ENCODE peak calls at places on chromosomes 3 and 15, in ten cellular contexts. O, D, Y, W, A, Q, R, I, N and S are unnamed samples.

GRCh38 chr3:458614-459375 is 262.2 kb downstream of the CHL1 start:
- DNase-seq in D (no peak), O (no peak), I (no peak), N (no peak), Y (no peak), R (no peak), Q (no peak), W (no peak), A (no peak), S (no peak)

GRCh38 chr3:142027295-142027694 is 122.0 kb downstream of the TFDP2 start:
- DNase-seq in A (no peak), O (no peak), N (no peak), I (peak), R (no peak), W (no peak), D (no peak), Y (no peak), Q (peak), S (peak)

GRCh38 chr3:99394831-99395733 is 243.3 kb upstream of the COL8A1 start:
- DNase-seq in Q (peak), R (no peak), I (no peak), O (no peak), W (no peak), A (no peak), Y (no peak), N (peak), D (no peak), S (peak)

GRCh38 chr15:55343168-55343567 is 24.1 kb downstream of the PIGB start:
- DNase-seq in O (no peak), N (no peak), R (no peak), W (no peak), I (no peak), D (no peak), Y (no peak), Q (peak), A (no peak), S (no peak)

GRCh38 chr3:104805042-104805441 is 561.7 kb upstream of the ALCAM start:
- DNase-seq in Y (no peak), R (no peak), W (no peak), N (no peak), Q (no peak), D (no peak), A (no peak), I (no peak), O (no peak), S (no peak)

GRCh38 chr3:75294124-75294523 is 370.0 kb upstream of the FRG2C start:
- DNase-seq in I (peak), N (peak), O (no peak), A (peak), Q (peak), Y (peak), D (peak), W (peak), R (peak), S (peak)

GRCh38 chr3:30002782-30003181 is 603.6 kb upstream of the TGFBR2 start:
- DNase-seq in I (no peak), N (no peak), Y (no peak), W (no peak), D (no peak), A (no peak), Q (no peak), O (no peak), R (no peak), S (no peak)

GRCh38 chr3:103389356-103389755 is 954.5 kb downstream of the ZPLD1 start:
- DNase-seq in I (no peak), Q (no peak), A (no peak), W (no peak), R (no peak), Y (no peak), N (no peak), D (no peak), O (no peak), S (no peak)

GRCh38 chr3:184556502-184557347 is 4.9 kb upstream of the EPHB3 start:
- DNase-seq in W (no peak), N (no peak), I (no peak), O (no peak), R (no peak), A (no peak), Q (no peak), Y (no peak), D (no peak), S (no peak)

GRCh38 chr3:43872901-43873300 is 182.2 kb downstream of the ABHD5 start:
- DNase-seq in D (no peak), Y (no peak), O (no peak), W (no peak), N (peak), A (no peak), Q (peak), R (no peak), I (no peak), S (peak)

GRCh38 chr3:196179380-196180308 is 31.6 kb downstream of the ZDHHC19 start:
- DNase-seq in A (peak), R (no peak), Q (peak), Y (peak), W (no peak), I (peak), N (peak), O (no peak), D (no peak), S (peak)

GRCh38 chr15:91099616-91100560 is at the start of gene SV2B:
- DNase-seq in A (no peak), Y (no peak), I (no peak), N (no peak), Q (peak), W (peak), R (no peak), D (no peak), O (peak), S (peak)

GRCh38 chr3:59812188-59812587 is 762.4 kb upstream of the CFAP20DC start:
- DNase-seq in A (no peak), D (no peak), I (no peak), Y (no peak), W (no peak), R (no peak), O (no peak), Q (peak), N (no peak), S (no peak)

GRCh38 chr3:42545284-42545900 is 36.4 kb downstream of the SEC22C start:
- DNase-seq in Q (no peak), A (no peak), W (no peak), Y (no peak), N (no peak), O (no peak), I (no peak), D (no peak), R (no peak), S (no peak)

GRCh38 chr3:113536627-113537101 is 4.3 kb downstream of the SIDT1 start:
- DNase-seq in O (no peak), Y (peak), D (no peak), W (no peak), N (no peak), R (no peak), A (no peak), Q (no peak), I (no peak), S (no peak)

GRCh38 chr3:63015614-63016016 is 140.4 kb upstream of the CADPS start:
- DNase-seq in O (no peak), Y (no peak), Q (peak), D (no peak), N (no peak), A (no peak), R (no peak), W (no peak), I (peak), S (no peak)

GRCh38 chr15:79054350-79054749 is 36.2 kb downstream of the RASGRF1 start:
- DNase-seq in Q (no peak), R (no peak), O (no peak), N (no peak), A (no peak), I (no peak), Y (no peak), W (no peak), D (no peak), S (no peak)

GRCh38 chr3:102158080-102158756 is 276.6 kb upstream of the ZPLD1 start:
- DNase-seq in Y (no peak), A (no peak), W (no peak), Q (peak), O (no peak), N (no peak), D (no peak), R (no peak), I (no peak), S (no peak)

GRCh38 chr3:162569314-162569713 is 1072.7 kb downstream of the OTOL1 start:
- DNase-seq in O (no peak), A (no peak), D (no peak), W (no peak), N (no peak), R (no peak), I (no peak), Y (no peak), Q (no peak), S (no peak)

GRCh38 chr3:12764171-12764776 is 5.2 kb upstream of the TMEM40 start:
- DNase-seq in N (no peak), R (no peak), W (no peak), A (no peak), O (no peak), I (no peak), Y (no peak), Q (no peak), D (no peak), S (no peak)

GRCh38 chr15:81292516-81293001 is 31.4 kb downstream of the STARD5 start:
- DNase-seq in R (no peak), N (no peak), W (no peak), Q (no peak), I (no peak), O (no peak), A (no peak), D (no peak), Y (peak), S (no peak)

GRCh38 chr3:197505796-197506553 is 49.8 kb downstream of the BDH1 start:
- DNase-seq in Y (peak), Q (no peak), N (no peak), R (no peak), W (no peak), A (no peak), I (no peak), D (no peak), O (no peak), S (no peak)

GRCh38 chr3:28716939-28717338 is 368.3 kb upstream of the AZI2 start:
- DNase-seq in R (no peak), N (no peak), I (no peak), W (no peak), O (no peak), Y (no peak), A (no peak), D (no peak), Q (no peak), S (no peak)

GRCh38 chr3:26104856-26105255 is 315.0 kb downstream of the OXSM start:
- DNase-seq in Y (no peak), W (peak), D (no peak), I (no peak), R (no peak), Q (no peak), O (no peak), A (no peak), N (no peak), S (no peak)

GRCh38 chr15:52491460-52491859 is 37.2 kb downstream of the MYO5A start:
- DNase-seq in Q (no peak), N (no peak), D (no peak), W (no peak), A (no peak), Y (no peak), O (no peak), I (no peak), R (no peak), S (peak)

GRCh38 chr3:65732060-65732933 is 306.4 kb downstream of the MAGI1 start:
- DNase-seq in D (no peak), R (no peak), W (peak), Y (no peak), O (no peak), A (peak), N (peak), I (peak), Q (peak), S (peak)

GRCh38 chr3:70612920-70613319 is 300.5 kb upstream of the MDFIC2 start:
- DNase-seq in N (no peak), R (no peak), W (no peak), Y (no peak), O (no peak), D (no peak), A (no peak), I (no peak), Q (no peak), S (no peak)
- H3K4me3 ChIP-seq in N (no peak), R (no peak), W (no peak), Y (no peak), O (no peak), D (no peak), A (no peak), I (no peak), Q (no peak), S (no peak)

GRCh38 chr3:17081520-17081919 is 196.8 kb downstream of the PLCL2 start:
- DNase-seq in N (no peak), I (no peak), D (no peak), W (no peak), R (no peak), Y (no peak), A (no peak), Q (no peak), O (no peak), S (no peak)
- TF ChIP-seq CTCF in N (no peak), I (no peak), D (no peak), W (no peak), R (no peak), Y (no peak), A (no peak), Q (no peak), O (no peak), S (no peak)

DNA sequence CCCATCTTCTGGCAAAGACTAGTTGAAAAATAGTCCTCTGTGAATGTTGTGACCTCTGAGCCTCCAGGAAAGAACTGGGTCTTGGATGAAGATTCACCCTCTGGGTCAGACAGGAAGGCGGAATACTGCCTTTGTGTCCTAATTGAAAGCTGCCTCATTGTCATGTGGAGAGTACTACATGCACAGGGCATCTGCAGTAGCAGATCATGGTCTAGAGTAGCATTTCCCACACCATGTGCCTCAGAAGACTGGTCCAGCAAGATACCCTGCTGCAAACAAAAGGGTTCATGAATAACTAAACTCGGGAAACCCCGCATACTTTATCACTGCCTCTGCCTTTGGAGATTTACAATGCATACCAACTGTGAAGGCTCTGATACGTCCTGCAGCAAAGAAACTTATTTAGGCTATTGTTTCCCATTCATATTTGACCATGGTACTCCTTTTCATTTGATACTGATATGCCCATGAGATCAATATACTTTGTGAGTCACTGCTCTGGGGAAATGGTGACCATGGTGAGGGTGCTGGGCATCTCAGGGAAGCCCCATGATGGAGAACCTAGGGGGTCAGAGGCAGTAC is 22.7 kb downstream of the IRAK2 start:
- DNase-seq in O (no peak), A (no peak), Q (no peak), I (no peak), W (no peak), R (no peak), D (no peak), Y (no peak), N (no peak), S (no peak)
- H3K4me3 ChIP-seq in O (no peak), A (no peak), Q (no peak), I (no peak), W (no peak), R (no peak), D (no peak), Y (no peak), N (no peak), S (no peak)

GRCh38 chr3:117127147-117127546 is 417.6 kb downstream of the TUSC7 start:
- DNase-seq in D (no peak), Y (no peak), I (no peak), N (no peak), W (no peak), Q (no peak), R (no peak), A (no peak), O (no peak), S (no peak)
- TF ChIP-seq CTCF in D (peak), Y (no peak), I (no peak), N (peak), W (no peak), Q (no peak), R (no peak), A (no peak), O (no peak), S (no peak)

DNA sequence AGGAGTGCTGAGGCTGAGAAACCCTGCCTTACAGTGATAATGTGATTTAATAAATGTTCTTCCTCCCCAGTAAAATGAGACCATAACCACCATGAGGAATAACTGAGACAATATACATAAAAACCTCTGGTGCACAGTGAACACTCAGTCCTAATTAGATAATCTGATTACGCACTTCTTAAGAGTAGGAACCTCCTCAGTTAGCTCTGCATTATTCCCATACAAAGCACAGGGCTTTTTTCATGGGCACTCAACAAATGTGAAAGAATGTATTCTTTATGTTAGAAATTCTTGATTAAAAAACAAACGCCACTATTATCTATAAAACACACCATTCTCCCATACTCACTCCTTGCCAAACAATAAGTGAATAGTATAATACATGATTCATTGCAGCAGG is 97.0 kb downstream of the TNIK start:
- DNase-seq in W (no peak), Q (no peak), A (no peak), O (no peak), D (no peak), N (no peak), R (no peak), Y (no peak), I (no peak), S (no peak)
- H3K4me3 ChIP-seq in W (no peak), Q (no peak), A (no peak), O (no peak), D (no peak), N (no peak), R (no peak), Y (no peak), I (no peak), S (no peak)

GRCh38 chr3:129026728-129027543 is 25.8 kb downstream of the EFCC1 start:
- DNase-seq in W (peak), D (peak), A (no peak), Y (peak), R (peak), I (peak), Q (peak), O (peak), N (no peak), S (peak)
- TF ChIP-seq CTCF in W (peak), D (peak), A (peak), Y (peak), R (peak), I (peak), Q (no peak), O (peak), N (peak), S (peak)

GRCh38 chr15:65060641-65061397 is 7.0 kb downstream of the RASL12 start:
- DNase-seq in R (no peak), Y (no peak), Q (no peak), I (no peak), A (no peak), D (no peak), N (no peak), O (peak), W (no peak), S (no peak)

GRCh38 chr15:65059931-65060596 is 7.7 kb downstream of the RASL12 start:
- DNase-seq in D (no peak), Q (no peak), O (no peak), R (no peak), W (no peak), I (no peak), Y (no peak), A (no peak), N (no peak), S (no peak)

GRCh38 chr15:65059369-65059750 is 8.4 kb downstream of the RASL12 start:
- DNase-seq in N (no peak), A (no peak), R (no peak), Y (no peak), O (no peak), I (no peak), W (no peak), Q (no peak), D (no peak), S (no peak)

GRCh38 chr15:65062726-65063125 is 5.1 kb downstream of the RASL12 start:
- DNase-seq in Y (no peak), R (no peak), O (no peak), I (no peak), D (no peak), W (no peak), A (no peak), Q (no peak), N (no peak), S (no peak)

DNA sequence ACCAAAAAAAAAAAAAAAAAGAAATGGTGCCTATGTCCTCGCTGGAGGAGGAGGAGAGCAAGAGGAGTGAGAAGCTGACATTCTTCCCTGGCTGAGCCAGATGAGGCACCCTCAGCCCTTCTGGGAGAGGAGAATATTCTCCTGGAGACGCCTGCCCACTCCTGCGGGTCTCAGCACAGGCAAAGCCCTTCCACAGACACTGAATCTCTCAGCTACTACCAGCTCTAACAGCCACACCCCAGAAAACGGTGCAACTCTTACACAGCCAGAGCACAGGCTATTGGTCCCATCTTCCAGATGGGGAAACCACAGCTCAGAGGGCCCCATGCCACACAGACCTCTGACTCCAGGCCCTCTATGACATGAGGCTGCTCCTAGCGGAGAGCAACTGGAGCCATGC is 5.7 kb downstream of the RASL12 start:
- DNase-seq in A (no peak), N (no peak), W (no peak), Y (no peak), D (no peak), I (no peak), Q (no peak), O (no peak), R (no peak), S (no peak)
- H3K4me3 ChIP-seq in A (no peak), N (no peak), W (no peak), Y (no peak), D (no peak), I (no peak), Q (no peak), O (no peak), R (no peak), S (no peak)

GRCh38 chr3:194332858-194333211 is 18.3 kb downstream of the CPN2 start:
- DNase-seq in D (peak), I (no peak), O (no peak), N (no peak), Y (no peak), W (no peak), A (no peak), R (no peak), Q (no peak), S (no peak)

GRCh38 chr3:194333981-194334320 is 17.2 kb downstream of the CPN2 start:
- DNase-seq in Y (no peak), N (no peak), D (no peak), W (no peak), A (no peak), I (no peak), O (no peak), Q (no peak), R (no peak), S (no peak)

GRCh38 chr3:194330579-194330978 is 20.5 kb downstream of the CPN2 start:
- DNase-seq in I (no peak), N (no peak), A (no peak), W (peak), Y (no peak), O (peak), R (no peak), D (peak), Q (peak), S (no peak)

GRCh38 chr3:194330160-194330559 is 21.0 kb downstream of the CPN2 start:
- DNase-seq in R (no peak), O (no peak), D (no peak), I (no peak), Y (no peak), N (no peak), W (no peak), A (no peak), Q (no peak), S (no peak)

DNA sequence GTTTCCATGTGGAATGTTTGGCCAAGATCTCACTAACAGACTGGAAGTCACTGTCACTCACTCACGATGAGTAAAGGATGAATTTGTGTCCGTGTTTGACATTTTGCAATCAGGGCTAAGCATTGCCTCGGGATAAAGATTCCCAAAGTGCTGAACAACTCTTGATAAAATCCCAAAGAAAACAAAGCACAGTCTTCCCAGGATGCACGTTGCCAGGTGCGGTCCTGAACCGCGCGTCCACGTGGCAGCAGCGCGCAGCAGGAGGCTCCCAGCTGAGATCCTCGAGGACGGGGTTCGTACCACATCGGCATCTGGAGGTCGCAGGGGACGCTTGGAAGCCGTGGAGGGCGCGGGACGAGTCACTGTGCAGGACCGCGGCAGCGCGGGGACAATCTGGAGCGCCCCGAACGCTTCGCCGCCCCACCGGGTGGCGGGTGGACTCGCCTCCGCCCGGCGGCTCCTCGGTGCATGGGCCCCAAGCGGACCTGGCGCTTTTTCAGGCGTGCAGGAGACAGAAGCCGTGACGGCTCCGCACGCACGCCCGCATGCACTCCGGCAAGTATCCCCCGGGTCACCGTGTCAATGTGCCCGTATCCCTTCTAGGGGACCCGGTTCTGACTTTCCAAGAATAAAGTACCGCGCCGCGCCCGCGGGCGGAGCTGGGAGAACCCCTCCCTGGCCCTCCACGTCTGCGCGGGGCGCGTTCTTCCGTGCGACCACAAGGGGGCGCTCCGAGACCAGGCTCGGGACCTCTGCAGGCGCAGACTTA is 17.7 kb downstream of the CPN2 start:
- DNase-seq in A (peak), R (peak), I (peak), Y (peak), Q (peak), D (peak), W (peak), O (peak), N (no peak), S (peak)
- TF ChIP-seq CTCF in A (peak), R (peak), I (peak), Y (peak), Q (peak), D (peak), W (peak), O (peak), N (peak), S (peak)